ENCODE peak calls at places on chromosomes 3 and 15, in four cellular contexts. G is sigmoid colon, A is dermis blood vessel endothelial cell, E is substantia nigra. B is an unnamed sample.

GRCh38 chr3:69695933-69696332 is 43.3 kb upstream of the MITF start:
- DNase-seq in A (no peak), G (no peak), E (no peak), B (no peak)

GRCh38 chr3:112597945-112598344 is 36.1 kb downstream of the SLC35A5 start:
- DNase-seq in A (no peak), E (no peak), G (no peak), B (no peak)

GRCh38 chr15:43808960-43809678 is 8.7 kb downstream of the HYPK start:
- DNase-seq in G (no peak), A (no peak), E (no peak), B (no peak)

GRCh38 chr3:43649365-43649968 is 27.7 kb upstream of the ANO10 start:
- DNase-seq in A (peak), E (no peak), G (no peak), B (no peak)

GRCh38 chr3:117788086-117788485 is 1078.5 kb downstream of the TUSC7 start:
- DNase-seq in G (no peak), E (no peak), A (no peak), B (peak)

GRCh38 chr3:178140491-178140890 is 395.7 kb upstream of the KCNMB2 start:
- DNase-seq in E (no peak), A (peak), G (no peak), B (no peak)

GRCh38 chr15:85865070-85865684 is 70.5 kb upstream of the KLHL25 start:
- DNase-seq in E (no peak), A (peak), G (no peak), B (no peak)

GRCh38 chr3:14431928-14432834 is 29.8 kb downstream of the SLC6A6 start:
- DNase-seq in G (peak), A (peak), E (peak), B (peak)

GRCh38 chr15:87752250-87752951 is 504.1 kb downstream of the NTRK3 start:
- DNase-seq in G (no peak), E (no peak), A (no peak), B (peak)

GRCh38 chr3:193052294-193052693 is 134.6 kb upstream of the MB21D2 start:
- DNase-seq in E (no peak), G (no peak), A (no peak), B (no peak)

GRCh38 chr3:128991355-128991895 is 2.5 kb downstream of the CFAP92 start:
- DNase-seq in A (no peak), G (peak), E (no peak), B (no peak)

GRCh38 chr3:67294341-67294740 is 296.2 kb downstream of the KBTBD8 start:
- DNase-seq in G (no peak), E (no peak), A (no peak), B (peak)

GRCh38 chr3:129592362-129593150 is 13.9 kb downstream of the PLXND1 start:
- DNase-seq in E (no peak), G (peak), A (peak), B (no peak)

GRCh38 chr3:57627976-57628375 is 30.8 kb upstream of the ARF4 start:
- DNase-seq in G (no peak), A (no peak), E (no peak), B (no peak)

GRCh38 chr3:42581400-42581708 is 413 bp downstream of the SEC22C start:
- DNase-seq in G (no peak), A (peak), E (no peak), B (no peak)

GRCh38 chr3:15512173-15512572 is 9.3 kb downstream of the COLQ start:
- DNase-seq in E (no peak), G (peak), A (peak), B (no peak)

GRCh38 chr3:186298876-186299275 is 63.2 kb downstream of the DGKG start:
- DNase-seq in A (no peak), E (no peak), G (no peak), B (no peak)

GRCh38 chr3:172513488-172513887 is 9.7 kb downstream of the TNFSF10 start:
- DNase-seq in E (no peak), A (peak), G (no peak), B (no peak)

GRCh38 chr3:148940983-148941382 is 50.4 kb upstream of the GYG1 start:
- DNase-seq in E (no peak), A (no peak), G (no peak), B (no peak)

GRCh38 chr3:46895204-46895660 is 17.7 kb downstream of the PTH1R start:
- DNase-seq in E (no peak), A (peak), G (peak), B (peak)

GRCh38 chr3:23739536-23739935 is 66.2 kb upstream of the UBE2E1 start:
- DNase-seq in E (no peak), A (peak), G (no peak), B (peak)

GRCh38 chr3:53257465-53257864 is 1.6 kb upstream of the TKT start:
- DNase-seq in E (no peak), A (no peak), G (no peak), B (no peak)